ENCODE peak calls at places on chromosomes 12 and 14, in seven cellular contexts. One of them, this sample, is unnamed.

GRCh38 chr14:76942288-76942778 is 86.2 kb downstream of the IRF2BPL start:
- DNase-seq in NCI-H82: no peak
- DNase-seq in G401: no peak
- DNase-seq in ELF-1: no peak
- DNase-seq in adipocyte: no peak
- DNase-seq in Daoy: no peak
- DNase-seq in NCI-H1694: no peak
- DNase-seq in this sample: no peak

GRCh38 chr14:32657081-32657480 is 281.6 kb upstream of the NPAS3 start:
- DNase-seq in NCI-H82: no peak
- DNase-seq in G401: peak; percentile 26
- DNase-seq in ELF-1: peak; percentile 2
- DNase-seq in adipocyte: no peak
- DNase-seq in Daoy: peak; percentile 57
- DNase-seq in NCI-H1694: no peak
- DNase-seq in this sample: peak; percentile 10

GRCh38 chr12:87344699-87345098 is 684.5 kb downstream of the C12orf50 start:
- DNase-seq in NCI-H82: no peak
- DNase-seq in G401: no peak
- DNase-seq in ELF-1: no peak
- DNase-seq in adipocyte: peak; percentile 14
- DNase-seq in Daoy: no peak
- DNase-seq in NCI-H1694: no peak
- DNase-seq in this sample: peak; percentile 55

GRCh38 chr12:124191024-124191359 is 103.9 kb upstream of the RFLNA start:
- DNase-seq in NCI-H82: peak; percentile 66
- DNase-seq in G401: no peak
- DNase-seq in ELF-1: peak; percentile 78
- DNase-seq in adipocyte: no peak
- DNase-seq in Daoy: peak; percentile 35
- DNase-seq in NCI-H1694: no peak
- DNase-seq in this sample: peak; percentile 21

GRCh38 chr14:88955470-88955869 is 131.0 kb downstream of the TTC8 start:
- DNase-seq in NCI-H82: no peak
- DNase-seq in G401: peak; percentile 99
- DNase-seq in ELF-1: no peak
- DNase-seq in adipocyte: no peak
- DNase-seq in Daoy: no peak
- DNase-seq in NCI-H1694: peak; percentile 73
- DNase-seq in this sample: no peak

GRCh38 chr12:26648584-26648983 is 184.4 kb downstream of the ITPR2 start:
- DNase-seq in NCI-H82: no peak
- DNase-seq in G401: no peak
- DNase-seq in ELF-1: no peak
- DNase-seq in adipocyte: peak; percentile 90
- DNase-seq in Daoy: peak; percentile 87
- DNase-seq in NCI-H1694: no peak
- DNase-seq in this sample: peak; percentile 82

GRCh38 chr12:68154768-68155167 is 4.8 kb downstream of the IFNG start:
- DNase-seq in NCI-H82: peak; percentile 13
- DNase-seq in G401: no peak
- DNase-seq in ELF-1: no peak
- DNase-seq in adipocyte: no peak
- DNase-seq in Daoy: no peak
- DNase-seq in NCI-H1694: no peak
- DNase-seq in this sample: no peak

GRCh38 chr12:8697476-8698131 is at the start of gene RIMKLB:
- DNase-seq in NCI-H82: peak; percentile 89
- DNase-seq in G401: peak; percentile 84
- DNase-seq in ELF-1: peak; percentile 86
- DNase-seq in adipocyte: peak; percentile 93
- DNase-seq in Daoy: peak; percentile 89
- DNase-seq in NCI-H1694: peak; percentile 52
- DNase-seq in this sample: peak; percentile 11

GRCh38 chr14:61701946-61702345 is 6.6 kb downstream of the HIF1A start:
- DNase-seq in NCI-H82: no peak
- DNase-seq in G401: no peak
- DNase-seq in ELF-1: no peak
- DNase-seq in adipocyte: peak; percentile 8
- DNase-seq in Daoy: no peak
- DNase-seq in NCI-H1694: no peak
- DNase-seq in this sample: no peak

GRCh38 chr14:101083564-101084435 is 180.3 kb upstream of the RTL1 start:
- DNase-seq in NCI-H82: peak; percentile 39
- DNase-seq in G401: peak; percentile 73
- DNase-seq in ELF-1: peak; percentile 50
- DNase-seq in adipocyte: no peak
- DNase-seq in Daoy: peak; percentile 35
- DNase-seq in NCI-H1694: no peak
- DNase-seq in this sample: peak; percentile 27

GRCh38 chr12:119683413-119683812 is 15.5 kb downstream of the PRKAB1 start:
- DNase-seq in NCI-H82: no peak
- DNase-seq in G401: no peak
- DNase-seq in ELF-1: no peak
- DNase-seq in adipocyte: peak; percentile 34
- DNase-seq in Daoy: peak; percentile 33
- DNase-seq in NCI-H1694: no peak
- DNase-seq in this sample: peak; percentile 64

GRCh38 chr14:32382704-32383103 is 53.6 kb downstream of the AKAP6 start:
- DNase-seq in NCI-H82: no peak
- DNase-seq in G401: no peak
- DNase-seq in ELF-1: peak; percentile 53
- DNase-seq in adipocyte: peak; percentile 24
- DNase-seq in Daoy: peak; percentile 63
- DNase-seq in NCI-H1694: no peak
- DNase-seq in this sample: peak; percentile 59

GRCh38 chr14:100532916-100533630 is 54.1 kb downstream of the BEGAIN start:
- DNase-seq in NCI-H82: no peak
- DNase-seq in G401: no peak
- DNase-seq in ELF-1: no peak
- DNase-seq in adipocyte: no peak
- DNase-seq in Daoy: peak; percentile 29
- DNase-seq in NCI-H1694: no peak
- DNase-seq in this sample: no peak

GRCh38 chr14:96042218-96042930 is 3.2 kb downstream of the C14orf132 start:
- DNase-seq in NCI-H82: peak; percentile 81
- DNase-seq in G401: no peak
- DNase-seq in ELF-1: no peak
- DNase-seq in adipocyte: peak; percentile 72
- DNase-seq in Daoy: peak; percentile 30
- DNase-seq in NCI-H1694: no peak
- DNase-seq in this sample: no peak

GRCh38 chr14:39268393-39268792 is 34.7 kb downstream of the MIA2 start:
- DNase-seq in NCI-H82: peak; percentile 62
- DNase-seq in G401: peak; percentile 45
- DNase-seq in ELF-1: no peak
- DNase-seq in adipocyte: peak; percentile 37
- DNase-seq in Daoy: no peak
- DNase-seq in NCI-H1694: no peak
- DNase-seq in this sample: peak; percentile 16

GRCh38 chr12:48454675-48455074 is 17.7 kb upstream of the ANP32D start:
- DNase-seq in NCI-H82: peak; percentile 64
- DNase-seq in G401: peak; percentile 23
- DNase-seq in ELF-1: peak; percentile 1
- DNase-seq in adipocyte: peak; percentile 22
- DNase-seq in Daoy: peak; percentile 7
- DNase-seq in NCI-H1694: no peak
- DNase-seq in this sample: peak; percentile 58

GRCh38 chr12:121799842-121800693 is 3.7 kb upstream of the SETD1B start:
- DNase-seq in NCI-H82: peak; percentile 88
- DNase-seq in G401: peak; percentile 55
- DNase-seq in ELF-1: peak; percentile 94
- DNase-seq in adipocyte: peak; percentile 92
- DNase-seq in Daoy: peak; percentile 93
- DNase-seq in NCI-H1694: peak; percentile 24
- DNase-seq in this sample: peak; percentile 93

GRCh38 chr12:31859232-31859977 is 99.8 kb upstream of the RESF1 start:
- DNase-seq in NCI-H82: no peak
- DNase-seq in G401: no peak
- DNase-seq in ELF-1: no peak
- DNase-seq in adipocyte: no peak
- DNase-seq in Daoy: no peak
- DNase-seq in NCI-H1694: no peak
- DNase-seq in this sample: no peak

GRCh38 chr12:26080911-26081310 is 43.9 kb downstream of the BHLHE41 start:
- DNase-seq in NCI-H82: no peak
- DNase-seq in G401: no peak
- DNase-seq in ELF-1: no peak
- DNase-seq in adipocyte: no peak
- DNase-seq in Daoy: no peak
- DNase-seq in NCI-H1694: no peak
- DNase-seq in this sample: no peak

GRCh38 chr14:54446201-54446693 is 5.1 kb upstream of the CNIH1 start:
- DNase-seq in NCI-H82: no peak
- DNase-seq in G401: peak; percentile 70
- DNase-seq in ELF-1: no peak
- DNase-seq in adipocyte: peak; percentile 32
- DNase-seq in Daoy: no peak
- DNase-seq in NCI-H1694: no peak
- DNase-seq in this sample: peak; percentile 71

GRCh38 chr12:45907955-45908354 is 82.4 kb downstream of the SCAF11 start:
- DNase-seq in NCI-H82: no peak
- DNase-seq in G401: no peak
- DNase-seq in ELF-1: no peak
- DNase-seq in adipocyte: no peak
- DNase-seq in Daoy: no peak
- DNase-seq in NCI-H1694: no peak
- DNase-seq in this sample: no peak

GRCh38 chr12:7498832-7499231 is 4.7 kb downstream of the CD163 start:
- DNase-seq in NCI-H82: no peak
- DNase-seq in G401: no peak
- DNase-seq in ELF-1: no peak
- DNase-seq in adipocyte: peak; percentile 86
- DNase-seq in Daoy: peak; percentile 60
- DNase-seq in NCI-H1694: no peak
- DNase-seq in this sample: no peak

GRCh38 chr12:31644536-31644935 is 15.0 kb upstream of the ETFBKMT start:
- DNase-seq in NCI-H82: no peak
- DNase-seq in G401: no peak
- DNase-seq in ELF-1: no peak
- DNase-seq in adipocyte: no peak
- DNase-seq in Daoy: no peak
- DNase-seq in NCI-H1694: no peak
- DNase-seq in this sample: no peak

GRCh38 chr12:91129662-91130362 is 18.5 kb upstream of the LUM start:
- DNase-seq in NCI-H82: no peak
- DNase-seq in G401: no peak
- DNase-seq in ELF-1: no peak
- DNase-seq in adipocyte: no peak
- DNase-seq in Daoy: no peak
- DNase-seq in NCI-H1694: no peak
- DNase-seq in this sample: no peak

GRCh38 chr12:107317751-107318553 is 224.6 kb upstream of the CRY1 start:
- DNase-seq in NCI-H82: peak; percentile 96
- DNase-seq in G401: peak; percentile 39
- DNase-seq in ELF-1: peak; percentile 92
- DNase-seq in adipocyte: peak; percentile 87
- DNase-seq in Daoy: peak; percentile 97
- DNase-seq in NCI-H1694: peak; percentile 60
- DNase-seq in this sample: peak; percentile 91

GRCh38 chr14:57302883-57303282 is 34.1 kb downstream of the AP5M1 start:
- DNase-seq in NCI-H82: no peak
- DNase-seq in G401: no peak
- DNase-seq in ELF-1: no peak
- DNase-seq in adipocyte: no peak
- DNase-seq in Daoy: peak; percentile 18
- DNase-seq in NCI-H1694: no peak
- DNase-seq in this sample: no peak

GRCh38 chr14:54252072-54252730 is 144.6 kb upstream of the CDKN3 start:
- DNase-seq in NCI-H82: no peak
- DNase-seq in G401: no peak
- DNase-seq in ELF-1: peak; percentile 36
- DNase-seq in adipocyte: peak; percentile 54
- DNase-seq in Daoy: peak; percentile 89
- DNase-seq in NCI-H1694: no peak
- DNase-seq in this sample: peak; percentile 100